ENCODE peak calls at places on chromosomes 12 and 14, in four cellular contexts. W, D, O and V are unnamed samples.
A peak's percentile ranks its signal among the peaks of the same experiment; 100 is the strongest.

GRCh38 chr12:44542716-44543115 is 333.4 kb downstream of the NELL2 start:
- DNase-seq in W (no peak), D (no peak), O (no peak), V (no peak)

GRCh38 chr14:87805315-87805723 is 187.7 kb downstream of the GALC start:
- DNase-seq in W (peak; percentile 9), D (peak; percentile 26), O (no peak), V (no peak)

GRCh38 chr12:1500095-1500801 is 94.1 kb downstream of the FBXL14 start:
- DNase-seq in W (no peak), D (peak; percentile 87), O (no peak), V (peak; percentile 81)

GRCh38 chr14:103521438-103521961 is 1.1 kb downstream of the CKB start:
- DNase-seq in W (no peak), D (peak; percentile 70), O (no peak), V (no peak)

GRCh38 chr14:98894600-98894999 is 377.4 kb downstream of the BCL11B start:
- DNase-seq in W (no peak), D (no peak), O (no peak), V (no peak)

GRCh38 chr14:99247091-99247729 is 24.8 kb downstream of the BCL11B start:
- DNase-seq in W (no peak), D (no peak), O (no peak), V (no peak)

GRCh38 chr14:78767436-78767835 is 597.3 kb downstream of the NRXN3 start:
- DNase-seq in W (no peak), D (no peak), O (no peak), V (no peak)

GRCh38 chr14:54090274-54090673 is 133.6 kb upstream of the BMP4 start:
- DNase-seq in W (no peak), D (no peak), O (no peak), V (no peak)

GRCh38 chr12:32551058-32551457 is 128.0 kb upstream of the DNM1L start:
- DNase-seq in W (no peak), D (no peak), O (no peak), V (no peak)

GRCh38 chr14:51462182-51462581 is 189.5 kb upstream of the FRMD6 start:
- DNase-seq in W (no peak), D (no peak), O (no peak), V (no peak)

GRCh38 chr14:51464411-51464810 is 187.3 kb upstream of the FRMD6 start:
- DNase-seq in W (no peak), D (no peak), O (no peak), V (no peak)

GRCh38 chr14:51460051-51460450 is 191.7 kb upstream of the FRMD6 start:
- DNase-seq in W (no peak), D (no peak), O (no peak), V (peak; percentile 70)

GRCh38 chr14:51463461-51463860 is 188.2 kb upstream of the FRMD6 start:
- DNase-seq in W (no peak), D (no peak), O (no peak), V (no peak)

GRCh38 chr14:51462706-51463105 is 189.0 kb upstream of the FRMD6 start:
- DNase-seq in W (no peak), D (no peak), O (no peak), V (no peak)
- H2AFZ ChIP-seq in W (no peak overlapping the region), D (no peak overlapping the region), O (no peak overlapping the region), V (no peak overlapping the region)

GRCh38 chr12:67772276-67773169 is 124.0 kb downstream of the DYRK2 start:
- DNase-seq in W (no peak), D (no peak), O (no peak), V (peak; percentile 76)
- TF ChIP-seq SMC3 in W (no peak), D (no peak), O (no peak), V (no peak)

DNA sequence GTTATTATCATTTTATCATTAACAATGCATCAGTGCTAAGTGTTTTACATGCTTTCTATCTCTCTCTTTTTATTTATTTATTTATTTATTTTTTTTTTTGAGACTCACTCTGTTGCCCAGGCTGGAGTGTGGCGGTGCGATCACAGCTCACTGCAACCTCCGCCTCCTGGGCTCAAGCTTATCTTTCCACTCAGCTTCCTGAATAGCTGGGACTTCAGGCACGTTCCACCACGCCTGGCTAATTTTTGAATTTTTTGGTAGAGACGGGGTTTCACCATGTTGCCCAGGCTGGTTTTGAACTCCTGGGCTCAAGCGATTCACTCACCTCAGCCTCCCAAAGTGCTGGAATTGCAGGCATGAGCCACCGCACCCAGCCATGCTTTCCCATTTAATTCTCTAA is 3.9 kb upstream of the BTG1 start:
- DNase-seq in W (no peak), D (no peak), O (no peak), V (no peak)
- H2AFZ ChIP-seq in W (no peak overlapping the region), D (peak overlapping the region; percentile 84), O (no peak overlapping the region), V (no peak overlapping the region)

GRCh38 chr12:54388214-54389138 is 3.9 kb upstream of the ZNF385A start:
- DNase-seq in W (no peak), D (peak; percentile 66), O (no peak), V (no peak)
- TF ChIP-seq SMC3 in W (no peak), D (no peak), O (no peak), V (no peak)

GRCh38 chr14:93114713-93115068 is 1.0 kb downstream of the ITPK1 start:
- DNase-seq in W (no peak), D (no peak), O (no peak), V (no peak)

GRCh38 chr14:93115069-93115919 is 431 bp downstream of the ITPK1 start:
- DNase-seq in W (peak; percentile 63), D (peak; percentile 80), O (peak; percentile 33), V (peak; percentile 78)

GRCh38 chr14:93112891-93113677 is 2.6 kb downstream of the ITPK1 start:
- DNase-seq in W (peak; percentile 84), D (peak; percentile 52), O (peak; percentile 66), V (peak; percentile 79)

GRCh38 chr14:93113678-93114067 is 2.1 kb downstream of the ITPK1 start:
- DNase-seq in W (no peak), D (no peak), O (no peak), V (no peak)

GRCh38 chr14:93114068-93114710 is 1.5 kb downstream of the ITPK1 start:
- DNase-seq in W (no peak), D (no peak), O (no peak), V (no peak)
- H2AFZ ChIP-seq in W (no peak overlapping the region), D (peak overlapping the region; percentile 68), O (no peak overlapping the region), V (peak overlapping the region; percentile 88)

GRCh38 chr12:52243264-52243773 is 10.3 kb downstream of the KRT7 start:
- DNase-seq in W (no peak), D (no peak), O (no peak), V (peak; percentile 28)
- TF ChIP-seq SMC3 in W (no peak), D (no peak), O (no peak), V (no peak)

GRCh38 chr12:57782243-57782607 is 362 bp upstream of the TSFM start:
- DNase-seq in W (no peak), D (no peak), O (no peak), V (no peak)

GRCh38 chr12:57780284-57780897 is 2.2 kb upstream of the TSFM start:
- DNase-seq in W (no peak), D (no peak), O (no peak), V (no peak)

GRCh38 chr12:57781241-57781640 is 1.3 kb upstream of the TSFM start:
- DNase-seq in W (no peak), D (no peak), O (no peak), V (no peak)

GRCh38 chr12:57782608-57783465 is at the start of gene TSFM:
- DNase-seq in W (peak; percentile 85), D (peak; percentile 85), O (peak; percentile 68), V (peak; percentile 93)

GRCh38 chr12:57781801-57782200 is 786 bp upstream of the TSFM start:
- DNase-seq in W (no peak), D (no peak), O (no peak), V (no peak)
- H2AFZ ChIP-seq in W (no peak overlapping the region), D (peak overlapping the region; percentile 86), O (peak overlapping the region; percentile 67), V (no peak overlapping the region)

GRCh38 chr14:65286443-65286842 is 126.1 kb upstream of the FUT8 start:
- DNase-seq in W (peak; percentile 44), D (peak; percentile 33), O (no peak), V (no peak)

GRCh38 chr14:65291561-65291960 is 121.0 kb upstream of the FUT8 start:
- DNase-seq in W (no peak), D (no peak), O (no peak), V (no peak)

GRCh38 chr14:65290830-65291229 is 121.7 kb upstream of the FUT8 start:
- DNase-seq in W (peak; percentile 68), D (no peak), O (no peak), V (peak; percentile 85)

GRCh38 chr14:65282909-65283253 is 129.6 kb upstream of the FUT8 start:
- DNase-seq in W (no peak), D (no peak), O (no peak), V (no peak)

DNA sequence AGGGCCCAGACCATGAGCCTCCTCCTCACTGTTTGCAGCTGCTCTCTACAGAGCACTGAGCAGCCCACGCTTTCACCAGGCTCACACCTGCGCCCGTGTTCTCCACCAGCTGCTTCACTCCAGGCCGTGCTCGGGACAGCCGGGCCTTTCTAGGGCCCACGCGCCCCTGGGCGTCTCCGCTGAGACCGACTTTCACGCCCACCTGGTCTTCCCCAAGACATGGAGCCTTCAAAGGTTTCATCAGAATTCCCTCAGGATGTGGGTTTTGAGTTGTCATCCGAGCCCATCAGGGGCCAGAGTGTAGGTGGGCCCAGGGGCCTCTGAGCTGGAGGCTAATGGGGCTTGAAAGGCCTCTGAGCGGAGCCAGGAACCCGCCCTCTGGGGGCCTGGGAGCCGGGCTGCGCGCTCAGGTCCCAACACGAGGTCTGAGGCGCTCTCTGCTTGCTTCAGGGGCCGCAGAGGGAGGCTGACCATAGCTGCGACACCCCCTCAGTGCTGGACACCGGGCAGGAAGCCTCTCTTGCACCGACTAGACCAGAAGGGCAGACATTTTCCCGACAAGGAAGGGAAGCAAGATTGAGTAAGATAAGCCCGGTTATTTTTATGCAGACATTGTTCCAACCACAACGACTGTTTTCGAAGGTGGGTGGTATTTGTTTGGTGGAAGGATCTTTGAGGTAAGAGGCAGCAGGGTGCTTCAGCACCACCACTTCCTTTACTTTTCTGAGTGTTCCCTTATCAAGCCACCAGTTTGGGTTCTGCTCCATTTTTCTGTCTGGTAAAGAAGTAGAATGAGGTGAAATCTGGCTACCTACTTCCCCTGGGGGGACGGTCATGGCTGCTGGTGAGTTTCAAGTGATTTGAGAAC is 125.0 kb upstream of the FUT8 start:
- DNase-seq in W (no peak), D (no peak), O (no peak), V (no peak)
- TF ChIP-seq SMC3 in W (no peak), D (no peak), O (peak; percentile 12), V (no peak)

GRCh38 chr12:119148049-119148448 is 30.7 kb upstream of the HSPB8 start:
- DNase-seq in W (no peak), D (no peak), O (no peak), V (no peak)
- H2AFZ ChIP-seq in W (no peak overlapping the region), D (no peak overlapping the region), O (no peak overlapping the region), V (no peak overlapping the region)